ENCODE peak calls at places on chromosomes 5 and 9, in seven cellular contexts. L, R, T, K, V, I and G are unnamed samples.

GRCh38 chr5:90621848-90622247 is 63.3 kb downstream of the ADGRV1 start:
- DNase-seq in L (no peak), R (no peak), T (no peak), K (no peak), V (no peak), I (no peak), G (no peak)

GRCh38 chr9:130770679-130771442 is 64.2 kb upstream of the ABL1 start:
- DNase-seq in L (peak; percentile 87), R (peak; percentile 39), T (no peak), K (no peak), V (no peak), I (peak; percentile 47), G (no peak)

GRCh38 chr9:129139233-129139992 is 28.2 kb downstream of the PTPA start:
- DNase-seq in L (peak; percentile 93), R (peak; percentile 84), T (peak; percentile 61), K (peak; percentile 90), V (peak; percentile 88), I (peak; percentile 73), G (no peak)

GRCh38 chr9:107323836-107324235 is 40.8 kb downstream of the RAD23B start:
- DNase-seq in L (no peak), R (no peak), T (no peak), K (no peak), V (no peak), I (no peak), G (no peak)

GRCh38 chr9:12955510-12956163 is 180.8 kb downstream of the LURAP1L start:
- DNase-seq in L (peak; percentile 93), R (no peak), T (no peak), K (no peak), V (no peak), I (no peak), G (no peak)

GRCh38 chr5:159161361-159162214 is 47.8 kb downstream of the RNF145 start:
- DNase-seq in L (no peak), R (no peak), T (no peak), K (no peak), V (no peak), I (peak; percentile 51), G (no peak)

GRCh38 chr9:118962426-118962825 is 406.8 kb downstream of the BRINP1 start:
- DNase-seq in L (peak; percentile 39), R (no peak), T (no peak), K (no peak), V (no peak), I (no peak), G (no peak)

GRCh38 chr5:11048760-11049159 is 287.7 kb upstream of the DAP start:
- DNase-seq in L (peak; percentile 5), R (no peak), T (no peak), K (no peak), V (no peak), I (no peak), G (no peak)

GRCh38 chr9:133163559-133164208 is at the start of gene GBGT1:
- DNase-seq in L (peak; percentile 70), R (peak; percentile 29), T (peak; percentile 15), K (no peak), V (peak; percentile 73), I (no peak), G (peak; percentile 87)

GRCh38 chr5:137828192-137828591 is 39.5 kb upstream of the MYOT start:
- DNase-seq in L (peak; percentile 78), R (no peak), T (no peak), K (no peak), V (no peak), I (no peak), G (no peak)

GRCh38 chr9:1005043-1005667 is 28.7 kb downstream of the DMRT3 start:
- DNase-seq in L (peak; percentile 85), R (peak; percentile 10), T (no peak), K (no peak), V (no peak), I (peak; percentile 61), G (no peak)

GRCh38 chr9:93183663-93184438 is at the start of gene WNK2:
- DNase-seq in L (no peak), R (peak; percentile 42), T (peak; percentile 24), K (no peak), V (no peak), I (no peak), G (no peak)

GRCh38 chr9:89477811-89478583 is 19.9 kb downstream of the SEMA4D start:
- DNase-seq in L (peak; percentile 17), R (peak; percentile 67), T (no peak), K (no peak), V (no peak), I (peak; percentile 26), G (no peak)

GRCh38 chr5:124963236-124963929 is 216.9 kb upstream of the ZNF608 start:
- DNase-seq in L (peak; percentile 87), R (no peak), T (no peak), K (no peak), V (no peak), I (peak; percentile 77), G (no peak)

GRCh38 chr5:41763537-41763936 is 106.7 kb downstream of the OXCT1 start:
- DNase-seq in L (no peak), R (no peak), T (no peak), K (no peak), V (no peak), I (no peak), G (no peak)

GRCh38 chr9:94576131-94576530 is 17.5 kb downstream of the FBP2 start:
- DNase-seq in L (no peak), R (no peak), T (no peak), K (peak; percentile 16), V (no peak), I (no peak), G (no peak)

GRCh38 chr9:84101892-84102632 is 121.5 kb downstream of the RMI1 start:
- DNase-seq in L (no peak), R (no peak), T (no peak), K (no peak), V (no peak), I (no peak), G (no peak)

GRCh38 chr5:96876292-96876850 is at the start of gene ERAP2:
- DNase-seq in L (peak; percentile 31), R (peak; percentile 73), T (no peak), K (no peak), V (no peak), I (peak; percentile 51), G (no peak)

GRCh38 chr9:71079451-71079850 is 42.0 kb downstream of the TRPM3 start:
- DNase-seq in L (no peak), R (no peak), T (no peak), K (no peak), V (no peak), I (peak; percentile 2), G (no peak)

GRCh38 chr5:79834420-79835219 is 145.0 kb downstream of the CMYA5 start:
- DNase-seq in L (no peak), R (no peak), T (no peak), K (peak; percentile 43), V (no peak), I (no peak), G (no peak)

GRCh38 chr9:81592890-81593271 is 96.5 kb downstream of the TLE1 start:
- DNase-seq in L (no peak), R (no peak), T (no peak), K (peak; percentile 76), V (peak; percentile 76), I (no peak), G (peak; percentile 86)

GRCh38 chr5:146426853-146427618 is 20.1 kb upstream of the TCERG1 start:
- DNase-seq in L (peak; percentile 61), R (peak; percentile 46), T (no peak), K (no peak), V (no peak), I (peak; percentile 43), G (no peak)

DNA sequence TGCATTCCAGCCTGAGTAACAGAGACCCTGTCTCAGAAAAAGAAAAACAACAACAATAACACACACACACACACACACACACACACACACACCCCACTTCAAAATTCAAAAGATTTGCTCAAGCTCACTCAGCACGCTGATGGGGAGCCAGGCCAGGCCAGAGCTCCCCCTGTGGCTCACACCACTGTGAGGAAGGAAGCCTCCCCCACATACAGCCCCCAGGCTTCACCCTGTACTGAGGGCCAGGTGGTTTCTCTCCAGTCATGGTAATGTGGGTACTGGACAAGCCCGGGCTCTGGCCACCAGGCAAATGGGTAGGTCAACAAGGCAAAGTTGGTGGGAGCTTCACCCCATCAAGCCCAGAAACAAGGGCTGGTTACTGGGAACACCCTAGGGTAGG is 19.0 kb downstream of the ATOX1 start:
- DNase-seq in L (no peak), R (no peak), T (no peak), K (no peak), V (no peak), I (no peak), G (no peak)
- H3K4me3 ChIP-seq in L (no peak overlapping the region), R (no peak overlapping the region), T (no peak overlapping the region), K (no peak overlapping the region), V (no peak overlapping the region), I (no peak overlapping the region), G (no peak overlapping the region)

DNA sequence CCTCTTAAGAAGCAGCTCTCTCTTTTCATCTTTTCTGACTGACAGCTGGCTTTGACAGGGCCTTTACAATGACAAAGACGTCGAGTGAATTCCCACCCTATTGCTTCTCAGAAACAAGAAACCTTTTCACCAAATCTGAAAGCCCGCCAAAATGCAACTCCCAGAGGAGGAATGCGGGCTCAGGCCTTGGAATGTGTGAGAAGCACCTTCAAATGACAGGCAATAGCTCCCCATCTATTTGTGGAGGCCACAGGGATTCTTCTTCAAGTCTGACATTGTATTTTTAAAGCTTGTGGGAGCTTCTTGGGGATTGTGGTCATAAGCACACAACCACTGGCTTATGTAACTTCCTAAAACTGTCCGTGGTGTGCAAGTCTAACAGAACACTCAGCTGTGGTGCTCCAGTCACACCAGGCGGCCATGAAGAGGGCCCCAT is 72.7 kb downstream of the DPYSL3 start:
- DNase-seq in L (no peak), R (no peak), T (no peak), K (no peak), V (no peak), I (no peak), G (no peak)
- H3K4me1 ChIP-seq in L (peaks cover 3% of the 10 kb centered on the region), R (no peaks in the 10 kb centered on the region), T (no peaks in the 10 kb centered on the region), K (peaks cover 23% of the 10 kb centered on the region), V (peaks cover 41% of the 10 kb centered on the region), I (no peaks in the 10 kb centered on the region), G (peaks cover 2% of the 10 kb centered on the region)

DNA sequence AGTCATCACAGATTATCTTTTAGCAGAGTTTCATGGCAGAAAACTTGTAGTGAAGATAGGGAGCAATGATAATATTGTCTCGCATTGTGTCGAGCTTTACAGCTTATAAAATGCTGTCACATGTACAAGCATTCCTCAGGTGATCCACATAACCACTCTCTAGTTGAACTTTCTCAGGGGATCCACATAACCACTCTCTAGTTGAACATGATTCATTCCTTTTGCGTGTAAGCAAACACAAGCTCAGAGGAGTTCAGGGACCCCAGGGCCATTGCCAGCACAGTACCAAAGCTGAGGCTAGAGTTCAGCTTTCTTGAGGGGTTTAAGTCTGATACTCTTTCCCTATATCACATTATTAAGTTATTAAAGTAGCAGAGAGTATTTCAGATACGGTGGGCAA is 86.7 kb downstream of the CDH6 start:
- DNase-seq in L (no peak), R (no peak), T (no peak), K (no peak), V (no peak), I (peak; percentile 4), G (no peak)
- H3K36me3 ChIP-seq in L (no peaks in the 10 kb centered on the region), R (no peaks in the 10 kb centered on the region), T (no peaks in the 10 kb centered on the region), K (no peaks in the 10 kb centered on the region), V (no peaks in the 10 kb centered on the region), I (no peaks in the 10 kb centered on the region), G (no peaks in the 10 kb centered on the region)

DNA sequence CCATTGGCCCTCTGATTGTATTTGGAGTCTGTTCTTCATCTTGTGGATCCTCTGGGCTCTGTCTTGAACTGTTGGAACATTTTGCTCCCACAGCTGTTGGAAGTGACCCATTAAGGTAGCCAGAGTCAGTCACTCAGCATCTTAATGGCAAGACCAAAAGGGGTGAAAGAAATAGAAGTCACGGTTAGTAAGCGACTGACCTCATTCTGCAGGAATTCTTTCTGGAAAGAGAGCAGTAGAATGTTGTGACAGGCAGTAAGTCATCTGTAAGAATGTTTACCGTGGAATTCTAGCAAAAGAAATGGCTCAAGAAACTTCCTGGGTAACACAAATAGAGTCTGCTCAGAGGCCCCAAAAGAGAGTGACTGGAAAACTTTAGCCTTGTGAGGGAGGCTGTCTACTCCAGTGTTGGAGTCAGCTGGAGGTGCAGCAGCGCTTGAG is 28.6 kb upstream of the TNC start:
- DNase-seq in L (peak; percentile 51), R (no peak), T (no peak), K (no peak), V (peak; percentile 23), I (peak; percentile 67), G (peak; percentile 45)
- H3K4me3 ChIP-seq in L (no peak overlapping the region), R (no peak overlapping the region), T (no peak overlapping the region), K (no peak overlapping the region), V (no peak overlapping the region), I (no peak overlapping the region), G (no peak overlapping the region)